ENCODE peak calls at places on chromosomes 6 and 20, in seven cellular contexts. N, F, H, L, P, G and X are unnamed samples.

GRCh38 chr6:170112583-170112860 is 178.4 kb downstream of the DLL1 start:
- DNase-seq in N (no peak), F (no peak), H (no peak), L (no peak), P (no peak), G (no peak), X (no peak)

GRCh38 chr6:27250955-27251671 is 3.6 kb downstream of the PRSS16 start:
- DNase-seq in N (peak; percentile 47), F (peak; percentile 8), H (peak; percentile 72), L (peak; percentile 88), P (no peak), G (no peak), X (peak; percentile 59)

GRCh38 chr6:16498957-16499356 is 260.6 kb downstream of the GMPR start:
- DNase-seq in N (no peak), F (no peak), H (no peak), L (no peak), P (no peak), G (no peak), X (no peak)

GRCh38 chr6:16819752-16820151 is 58.5 kb upstream of the ATXN1 start:
- DNase-seq in N (peak; percentile 41), F (no peak), H (no peak), L (no peak), P (no peak), G (peak; percentile 25), X (no peak)

GRCh38 chr6:44126320-44127149 is 717 bp downstream of the MRPL14 start:
- DNase-seq in N (peak; percentile 83), F (no peak), H (no peak), L (peak; percentile 79), P (peak; percentile 48), G (peak; percentile 57), X (peak; percentile 93)

GRCh38 chr20:35992713-35993335 is 24.4 kb downstream of the CNBD2 start:
- DNase-seq in N (peak; percentile 73), F (peak; percentile 1), H (no peak), L (peak; percentile 44), P (peak; percentile 35), G (peak; percentile 47), X (peak; percentile 50)

GRCh38 chr6:72724545-72724944 is 102.7 kb downstream of the KCNQ5 start:
- DNase-seq in N (peak; percentile 24), F (no peak), H (no peak), L (no peak), P (no peak), G (no peak), X (peak; percentile 8)

GRCh38 chr6:52617087-52617486 is 40.2 kb upstream of the TRAM2 start:
- DNase-seq in N (no peak), F (no peak), H (no peak), L (no peak), P (no peak), G (peak; percentile 13), X (no peak)

GRCh38 chr6:162184465-162184864 is 543.1 kb downstream of the PRKN start:
- DNase-seq in N (no peak), F (no peak), H (no peak), L (no peak), P (no peak), G (no peak), X (peak; percentile 12)

GRCh38 chr6:46932526-46932925 is 10.8 kb upstream of the ADGRF5 start:
- DNase-seq in N (peak; percentile 17), F (no peak), H (no peak), L (peak; percentile 47), P (no peak), G (no peak), X (no peak)

GRCh38 chr6:115691433-115691832 is 369.3 kb downstream of the FRK start:
- DNase-seq in N (no peak), F (no peak), H (no peak), L (no peak), P (no peak), G (no peak), X (no peak)

GRCh38 chr6:64034840-64035656 is 399.4 kb downstream of the PHF3 start:
- DNase-seq in N (no peak), F (no peak), H (no peak), L (peak; percentile 65), P (no peak), G (no peak), X (peak; percentile 5)

GRCh38 chr20:45157977-45158376 is 16.7 kb upstream of the PI3 start:
- DNase-seq in N (peak; percentile 78), F (no peak), H (no peak), L (peak; percentile 92), P (no peak), G (peak; percentile 83), X (peak; percentile 81)

GRCh38 chr6:15620616-15621015 is 42.2 kb downstream of the DTNBP1 start:
- DNase-seq in N (no peak), F (no peak), H (no peak), L (no peak), P (no peak), G (no peak), X (no peak)

GRCh38 chr6:34900321-34901031 is 11.4 kb downstream of the ANKS1A start:
- DNase-seq in N (no peak), F (no peak), H (no peak), L (no peak), P (no peak), G (no peak), X (no peak)

GRCh38 chr6:5302995-5303622 is 41.8 kb downstream of the FARS2 start:
- DNase-seq in N (peak; percentile 36), F (no peak), H (peak; percentile 8), L (peak; percentile 77), P (peak; percentile 27), G (no peak), X (peak; percentile 36)

GRCh38 chr6:107418118-107418517 is 41.2 kb downstream of the PDSS2 start:
- DNase-seq in N (peak; percentile 33), F (no peak), H (no peak), L (peak; percentile 9), P (no peak), G (no peak), X (peak; percentile 40)

GRCh38 chr20:9758752-9759151 is 80.1 kb downstream of the PAK5 start:
- DNase-seq in N (no peak), F (no peak), H (no peak), L (no peak), P (no peak), G (no peak), X (no peak)

GRCh38 chr6:89989742-89990141 is 95.5 kb downstream of the GJA10 start:
- DNase-seq in N (peak; percentile 98), F (no peak), H (no peak), L (no peak), P (no peak), G (peak; percentile 63), X (peak; percentile 81)

GRCh38 chr6:2770171-2770570 is 5.0 kb downstream of the WRNIP1 start:
- DNase-seq in N (no peak), F (no peak), H (no peak), L (no peak), P (peak; percentile 76), G (no peak), X (no peak)

GRCh38 chr6:10297825-10298224 is 117.0 kb downstream of the TFAP2A start:
- DNase-seq in N (peak; percentile 61), F (no peak), H (no peak), L (no peak), P (no peak), G (no peak), X (peak; percentile 83)

GRCh38 chr20:23605867-23606651 is at the start of gene CST9:
- DNase-seq in N (no peak), F (no peak), H (no peak), L (no peak), P (no peak), G (no peak), X (no peak)